ENCODE peak calls at places on chromosomes 13 and 19, in eight cellular contexts. One of them, this sample, is unnamed. For H3K4me1, the result is how much of the 10 kb centered on the place peaks cover.

GRCh38 chr13:112648101-112648500 is 41.7 kb upstream of the ATP11A start:
- DNase-seq in neural progenitor cell: no peak
- DNase-seq in lower lobe of right lung: peak
- DNase-seq in right atrium auricular region: no peak
- DNase-seq in tibial nerve: no peak
- DNase-seq in GM23338: no peak
- DNase-seq in mucosa of descending colon: no peak
- DNase-seq in heart left ventricle: no peak
- DNase-seq in this sample: no peak

GRCh38 chr13:39552233-39552632 is 50.8 kb downstream of the LHFPL6 start:
- DNase-seq in right atrium auricular region: no peak
- DNase-seq in mucosa of descending colon: no peak
- DNase-seq in lower lobe of right lung: no peak
- DNase-seq in GM23338: no peak
- DNase-seq in heart left ventricle: no peak
- DNase-seq in neural progenitor cell: no peak
- DNase-seq in tibial nerve: no peak
- DNase-seq in this sample: no peak

GRCh38 chr13:51920267-51920666 is 58.5 kb downstream of the CCDC70 start:
- DNase-seq in mucosa of descending colon: no peak
- DNase-seq in right atrium auricular region: no peak
- DNase-seq in neural progenitor cell: no peak
- DNase-seq in heart left ventricle: no peak
- DNase-seq in GM23338: no peak
- DNase-seq in lower lobe of right lung: no peak
- DNase-seq in tibial nerve: no peak
- DNase-seq in this sample: no peak

GRCh38 chr13:79825959-79826358 is 345.0 kb downstream of the NDFIP2 start:
- DNase-seq in right atrium auricular region: no peak
- DNase-seq in lower lobe of right lung: no peak
- DNase-seq in heart left ventricle: no peak
- DNase-seq in GM23338: no peak
- DNase-seq in tibial nerve: no peak
- DNase-seq in mucosa of descending colon: no peak
- DNase-seq in neural progenitor cell: no peak
- DNase-seq in this sample: no peak

GRCh38 chr13:105961438-105961837 is 574.0 kb downstream of the EFNB2 start:
- DNase-seq in tibial nerve: no peak
- DNase-seq in neural progenitor cell: no peak
- DNase-seq in mucosa of descending colon: no peak
- DNase-seq in lower lobe of right lung: no peak
- DNase-seq in right atrium auricular region: no peak
- DNase-seq in GM23338: no peak
- DNase-seq in heart left ventricle: no peak
- DNase-seq in this sample: no peak

GRCh38 chr19:28489126-28489660 is 723.8 kb downstream of the UQCRFS1 start:
- DNase-seq in neural progenitor cell: peak
- DNase-seq in tibial nerve: no peak
- DNase-seq in mucosa of descending colon: no peak
- DNase-seq in GM23338: peak
- DNase-seq in heart left ventricle: no peak
- DNase-seq in lower lobe of right lung: no peak
- DNase-seq in right atrium auricular region: no peak
- DNase-seq in this sample: no peak

GRCh38 chr13:83515267-83515666 is 367.0 kb downstream of the SLITRK1 start:
- DNase-seq in neural progenitor cell: no peak
- DNase-seq in right atrium auricular region: no peak
- DNase-seq in mucosa of descending colon: no peak
- DNase-seq in heart left ventricle: no peak
- DNase-seq in GM23338: no peak
- DNase-seq in lower lobe of right lung: no peak
- DNase-seq in tibial nerve: no peak
- DNase-seq in this sample: no peak

GRCh38 chr13:98445340-98446233 is 131.3 kb downstream of the STK24 start:
- DNase-seq in tibial nerve: peak
- DNase-seq in lower lobe of right lung: peak
- DNase-seq in GM23338: peak
- DNase-seq in neural progenitor cell: peak
- DNase-seq in heart left ventricle: peak
- DNase-seq in mucosa of descending colon: peak
- DNase-seq in right atrium auricular region: no peak
- DNase-seq in this sample: peak

GRCh38 chr13:99434258-99434788 is 66.9 kb upstream of the TM9SF2 start:
- DNase-seq in GM23338: peak
- DNase-seq in lower lobe of right lung: no peak
- DNase-seq in tibial nerve: no peak
- DNase-seq in heart left ventricle: no peak
- DNase-seq in right atrium auricular region: no peak
- DNase-seq in mucosa of descending colon: peak
- DNase-seq in neural progenitor cell: no peak
- DNase-seq in this sample: no peak

GRCh38 chr19:15453091-15453498 is 3.3 kb upstream of the WIZ start:
- DNase-seq in lower lobe of right lung: peak
- DNase-seq in mucosa of descending colon: no peak
- DNase-seq in GM23338: peak
- DNase-seq in neural progenitor cell: peak
- DNase-seq in right atrium auricular region: no peak
- DNase-seq in tibial nerve: no peak
- DNase-seq in heart left ventricle: peak
- DNase-seq in this sample: no peak

GRCh38 chr19:14363203-14364097 is 17.8 kb upstream of the ADGRE5 start:
- DNase-seq in heart left ventricle: peak
- DNase-seq in tibial nerve: no peak
- DNase-seq in mucosa of descending colon: peak
- DNase-seq in neural progenitor cell: peak
- DNase-seq in GM23338: peak
- DNase-seq in lower lobe of right lung: peak
- DNase-seq in right atrium auricular region: peak
- DNase-seq in this sample: peak

GRCh38 chr13:44734204-44734707 is 158.1 kb upstream of the TSC22D1 start:
- DNase-seq in tibial nerve: no peak
- DNase-seq in heart left ventricle: peak
- DNase-seq in neural progenitor cell: no peak
- DNase-seq in right atrium auricular region: no peak
- DNase-seq in lower lobe of right lung: peak
- DNase-seq in GM23338: no peak
- DNase-seq in mucosa of descending colon: no peak
- DNase-seq in this sample: peak

GRCh38 chr19:51702754-51703654 is 9.9 kb downstream of the SPACA6 start:
- DNase-seq in lower lobe of right lung: peak
- DNase-seq in neural progenitor cell: peak
- DNase-seq in right atrium auricular region: no peak
- DNase-seq in heart left ventricle: no peak
- DNase-seq in tibial nerve: peak
- DNase-seq in mucosa of descending colon: peak
- DNase-seq in GM23338: peak
- DNase-seq in this sample: no peak

GRCh38 chr13:33740134-33740538 is 77.8 kb upstream of the RFC3 start:
- DNase-seq in lower lobe of right lung: no peak
- DNase-seq in neural progenitor cell: no peak
- DNase-seq in mucosa of descending colon: no peak
- DNase-seq in GM23338: no peak
- DNase-seq in tibial nerve: no peak
- DNase-seq in heart left ventricle: no peak
- DNase-seq in right atrium auricular region: no peak
- DNase-seq in this sample: no peak

GRCh38 chr19:2290441-2291184 is 8.6 kb upstream of the PEAK3 start:
- DNase-seq in neural progenitor cell: peak
- DNase-seq in lower lobe of right lung: no peak
- DNase-seq in GM23338: peak
- DNase-seq in heart left ventricle: no peak
- DNase-seq in mucosa of descending colon: no peak
- DNase-seq in tibial nerve: no peak
- DNase-seq in right atrium auricular region: no peak
- DNase-seq in this sample: no peak

GRCh38 chr13:78806457-78806856 is 147.5 kb upstream of the OBI1 start:
- DNase-seq in right atrium auricular region: no peak
- DNase-seq in heart left ventricle: no peak
- DNase-seq in GM23338: peak
- DNase-seq in tibial nerve: no peak
- DNase-seq in mucosa of descending colon: no peak
- DNase-seq in neural progenitor cell: peak
- DNase-seq in lower lobe of right lung: no peak
- DNase-seq in this sample: no peak

GRCh38 chr19:10577951-10578350 is 9.2 kb downstream of the AP1M2 start:
- DNase-seq in tibial nerve: no peak
- DNase-seq in neural progenitor cell: no peak
- DNase-seq in mucosa of descending colon: no peak
- DNase-seq in heart left ventricle: no peak
- DNase-seq in lower lobe of right lung: no peak
- DNase-seq in GM23338: no peak
- DNase-seq in right atrium auricular region: no peak
- DNase-seq in this sample: no peak
- H3K4me3 ChIP-seq in tibial nerve: no peak
- H3K4me3 ChIP-seq in neural progenitor cell: no peak
- H3K4me3 ChIP-seq in mucosa of descending colon: no peak
- H3K4me3 ChIP-seq in heart left ventricle: no peak
- H3K4me3 ChIP-seq in lower lobe of right lung: no peak
- H3K4me3 ChIP-seq in GM23338: no peak
- H3K4me3 ChIP-seq in right atrium auricular region: no peak
- H3K4me3 ChIP-seq in this sample: no peak

GRCh38 chr19:38679839-38680238 is 32.4 kb downstream of the ACTN4 start:
- DNase-seq in mucosa of descending colon: no peak
- DNase-seq in neural progenitor cell: no peak
- DNase-seq in lower lobe of right lung: no peak
- DNase-seq in GM23338: no peak
- DNase-seq in tibial nerve: no peak
- DNase-seq in heart left ventricle: no peak
- DNase-seq in right atrium auricular region: no peak
- DNase-seq in this sample: no peak

GRCh38 chr19:38684078-38684861 is 36.8 kb downstream of the ACTN4 start:
- DNase-seq in lower lobe of right lung: peak
- DNase-seq in right atrium auricular region: peak
- DNase-seq in neural progenitor cell: no peak
- DNase-seq in tibial nerve: no peak
- DNase-seq in heart left ventricle: no peak
- DNase-seq in GM23338: no peak
- DNase-seq in mucosa of descending colon: peak
- DNase-seq in this sample: peak

GRCh38 chr19:38682872-38683392 is 35.5 kb downstream of the ACTN4 start:
- DNase-seq in right atrium auricular region: no peak
- DNase-seq in lower lobe of right lung: no peak
- DNase-seq in heart left ventricle: no peak
- DNase-seq in mucosa of descending colon: no peak
- DNase-seq in tibial nerve: no peak
- DNase-seq in GM23338: no peak
- DNase-seq in neural progenitor cell: no peak
- DNase-seq in this sample: no peak

GRCh38 chr19:38683393-38684077 is 36.1 kb downstream of the ACTN4 start:
- DNase-seq in neural progenitor cell: peak
- DNase-seq in lower lobe of right lung: peak
- DNase-seq in tibial nerve: no peak
- DNase-seq in GM23338: peak
- DNase-seq in mucosa of descending colon: peak
- DNase-seq in heart left ventricle: no peak
- DNase-seq in right atrium auricular region: peak
- DNase-seq in this sample: peak

DNA sequence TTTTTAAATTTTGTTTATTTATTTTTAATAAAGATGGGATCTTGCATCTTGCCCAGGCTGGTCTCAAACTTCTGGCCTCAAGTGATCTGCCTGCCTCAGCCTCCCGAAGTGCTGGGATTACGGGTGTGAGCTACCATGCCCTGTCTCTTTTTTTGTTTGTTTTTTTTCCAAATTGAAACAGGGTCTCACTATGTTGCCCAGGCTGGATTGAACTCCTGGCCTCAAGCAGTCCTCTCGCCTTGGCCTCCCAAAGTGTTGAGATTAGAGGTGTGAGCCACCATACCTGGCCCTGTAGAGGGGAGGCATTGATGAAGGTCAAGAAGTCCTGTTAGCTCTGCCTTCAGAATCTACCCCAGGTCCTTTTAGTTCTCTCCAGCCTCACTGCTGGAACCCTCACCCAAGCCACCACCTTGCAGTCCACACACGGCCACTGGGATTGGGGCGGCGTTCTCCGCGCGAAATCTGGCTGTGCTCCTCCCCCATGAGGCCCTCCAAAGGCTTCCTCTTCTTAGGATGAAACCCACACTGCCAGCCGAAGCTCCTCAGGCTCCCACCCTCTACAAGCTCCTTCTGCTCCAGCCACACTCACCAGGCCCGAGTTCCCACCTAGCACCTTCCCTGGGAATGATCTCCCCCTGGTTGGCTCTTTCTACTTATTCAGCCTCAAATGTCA is 34.9 kb downstream of the ACTN4 start:
- DNase-seq in lower lobe of right lung: no peak
- DNase-seq in heart left ventricle: no peak
- DNase-seq in neural progenitor cell: no peak
- DNase-seq in mucosa of descending colon: no peak
- DNase-seq in tibial nerve: no peak
- DNase-seq in right atrium auricular region: no peak
- DNase-seq in GM23338: no peak
- DNase-seq in this sample: no peak
- H3K4me1 ChIP-seq in lower lobe of right lung: half or more
- H3K4me1 ChIP-seq in heart left ventricle: half or more
- H3K4me1 ChIP-seq in neural progenitor cell: under half
- H3K4me1 ChIP-seq in mucosa of descending colon: half or more
- H3K4me1 ChIP-seq in tibial nerve: under half
- H3K4me1 ChIP-seq in right atrium auricular region: half or more
- H3K4me1 ChIP-seq in GM23338: half or more
- H3K4me1 ChIP-seq in this sample: half or more

GRCh38 chr19:21335721-21336120 is 6.5 kb upstream of the ZNF708 start:
- DNase-seq in tibial nerve: no peak
- DNase-seq in mucosa of descending colon: no peak
- DNase-seq in neural progenitor cell: no peak
- DNase-seq in lower lobe of right lung: no peak
- DNase-seq in GM23338: no peak
- DNase-seq in heart left ventricle: no peak
- DNase-seq in right atrium auricular region: no peak
- DNase-seq in this sample: no peak
- TF ChIP-seq CTCF in tibial nerve: no peak
- TF ChIP-seq CTCF in mucosa of descending colon: no peak
- TF ChIP-seq CTCF in neural progenitor cell: peak
- TF ChIP-seq CTCF in lower lobe of right lung: no peak
- TF ChIP-seq CTCF in GM23338: no peak
- TF ChIP-seq CTCF in heart left ventricle: no peak
- TF ChIP-seq CTCF in right atrium auricular region: no peak
- TF ChIP-seq CTCF in this sample: no peak

DNA sequence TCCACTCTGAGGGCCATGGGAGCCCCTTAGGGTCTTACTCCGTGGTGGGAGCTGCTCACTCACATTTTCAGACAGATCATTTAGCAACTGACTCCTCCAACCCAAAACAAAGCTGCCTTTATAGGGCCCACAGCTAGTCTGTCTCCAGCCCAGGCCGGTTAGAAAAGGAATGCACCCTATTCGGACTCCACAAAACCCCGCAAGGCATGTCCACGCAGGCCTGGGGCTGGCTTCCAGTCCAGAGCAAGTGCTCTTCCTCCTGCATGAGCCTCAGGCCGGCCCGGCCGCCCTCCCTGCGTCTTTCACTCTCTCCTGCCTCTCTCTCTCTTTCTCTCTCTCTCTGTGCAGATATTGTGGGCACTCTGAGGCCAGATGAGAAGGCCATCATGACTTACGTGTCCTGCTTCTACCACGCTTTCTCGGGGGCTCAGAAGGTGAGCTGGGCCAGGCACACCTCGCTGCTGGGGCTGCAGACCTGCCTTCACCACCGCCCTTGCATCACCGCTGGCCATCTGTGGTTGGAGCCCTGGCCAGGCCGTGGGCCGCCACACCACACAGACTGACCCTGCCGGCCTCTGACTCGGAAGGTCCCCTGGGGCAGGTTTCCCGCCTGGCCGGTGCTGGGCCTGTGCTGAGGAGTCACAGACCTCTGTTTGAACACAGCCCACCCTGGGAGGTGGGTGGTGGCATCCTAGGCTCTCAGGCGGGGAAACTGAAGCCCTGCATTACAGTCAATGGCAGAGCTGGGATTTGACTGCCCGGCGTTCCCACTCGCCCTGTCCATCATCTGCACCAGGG is 33.1 kb downstream of the CAPN12 start:
- DNase-seq in right atrium auricular region: no peak
- DNase-seq in lower lobe of right lung: no peak
- DNase-seq in heart left ventricle: peak
- DNase-seq in tibial nerve: no peak
- DNase-seq in GM23338: no peak
- DNase-seq in neural progenitor cell: no peak
- DNase-seq in mucosa of descending colon: no peak
- DNase-seq in this sample: peak
- H3K4me3 ChIP-seq in right atrium auricular region: no peak
- H3K4me3 ChIP-seq in lower lobe of right lung: no peak
- H3K4me3 ChIP-seq in heart left ventricle: no peak
- H3K4me3 ChIP-seq in tibial nerve: no peak
- H3K4me3 ChIP-seq in GM23338: no peak
- H3K4me3 ChIP-seq in neural progenitor cell: no peak
- H3K4me3 ChIP-seq in mucosa of descending colon: no peak
- H3K4me3 ChIP-seq in this sample: no peak